ENCODE peak calls at places on chromosome 17, in seven cellular contexts. E is HTR-8/SVneo; L is activated T-helper 9 cell treated with anti-CD3 and anti-CD28 coated beads, Interleukin-2, amount 50 U/mL, for 16 hours; H is CD8-positive, alpha-beta T cell; Y is kidney; T is pulmonary artery endothelial cell; S is hepatic stellate cell. U is an unnamed sample.

GRCh38 chr17:75535119-75535537 is 9.6 kb downstream of the LLGL2 start:
- DNase-seq in H (peak), S (no peak), T (no peak), Y (no peak), E (no peak), L (peak), U (no peak)

GRCh38 chr17:10631048-10631700 is 25.9 kb downstream of the MYH3 start:
- DNase-seq in T (no peak), Y (no peak), L (no peak), S (peak), E (peak), H (peak), U (no peak)

GRCh38 chr17:2050246-2050866 is 4.5 kb upstream of the HIC1 start:
- DNase-seq in H (peak), T (no peak), E (no peak), L (peak), S (peak), Y (peak), U (peak)

GRCh38 chr17:41539979-41540701 is 12.0 kb upstream of the KRT19 start:
- DNase-seq in L (no peak), E (no peak), S (no peak), H (no peak), Y (no peak), T (no peak), U (no peak)

GRCh38 chr17:74024871-74025531 is 178.5 kb upstream of the RPL38 start:
- DNase-seq in E (no peak), H (no peak), S (no peak), Y (no peak), T (no peak), L (no peak), U (no peak)

GRCh38 chr17:68861602-68862001 is 93.6 kb downstream of the ABCA8 start:
- DNase-seq in L (no peak), H (no peak), Y (no peak), E (no peak), T (peak), S (no peak), U (no peak)

GRCh38 chr17:80970044-80970761 is 21.4 kb upstream of the CHMP6 start:
- DNase-seq in H (peak), E (peak), Y (no peak), L (no peak), T (no peak), S (peak), U (peak)

GRCh38 chr17:9529033-9529748 is 46.4 kb downstream of the STX8 start:
- DNase-seq in S (peak), H (no peak), L (no peak), Y (no peak), E (peak), T (no peak), U (no peak)

GRCh38 chr17:48194097-48194550 is 86.6 kb downstream of the SNX11 start:
- DNase-seq in H (no peak), S (no peak), Y (no peak), T (no peak), E (peak), L (no peak), U (no peak)

GRCh38 chr17:58303981-58304734 is 23.4 kb upstream of the MPO start:
- DNase-seq in T (no peak), E (peak), H (peak), S (peak), L (peak), Y (peak), U (peak)

GRCh38 chr17:48760411-48760810 is 31.9 kb upstream of the HOXB13 start:
- DNase-seq in L (no peak), H (no peak), Y (peak), S (no peak), E (no peak), T (no peak), U (no peak)

GRCh38 chr17:64281962-64282752 is 19.1 kb upstream of the TEX2 start:
- DNase-seq in L (peak), Y (no peak), S (peak), T (peak), H (peak), E (peak), U (peak)

GRCh38 chr17:72049914-72050313 is 70.9 kb upstream of the SOX9 start:
- DNase-seq in L (no peak), E (no peak), T (no peak), Y (no peak), H (no peak), S (no peak), U (no peak)

GRCh38 chr17:51734462-51734861 is 424.1 kb downstream of the CA10 start:
- DNase-seq in E (no peak), L (no peak), T (no peak), Y (no peak), H (no peak), S (no peak), U (no peak)

GRCh38 chr17:27569884-27570577 is 61.0 kb upstream of the LGALS9 start:
- DNase-seq in T (no peak), L (no peak), S (no peak), H (no peak), Y (peak), E (no peak), U (no peak)

GRCh38 chr17:8894673-8895578 is 27.5 kb upstream of the PIK3R6 start:
- DNase-seq in H (peak), L (no peak), S (peak), T (peak), E (peak), Y (no peak), U (peak)

GRCh38 chr17:76138234-76138895 is 2.7 kb downstream of the FOXJ1 start:
- DNase-seq in S (no peak), E (no peak), T (no peak), Y (peak), H (no peak), L (no peak), U (peak)

GRCh38 chr17:28145348-28145747 is 102.9 kb downstream of the NLK start:
- DNase-seq in Y (no peak), H (no peak), E (peak), L (no peak), T (no peak), S (peak), U (no peak)

GRCh38 chr17:1078831-1079561 is 82.1 kb downstream of the TIMM22 start:
- DNase-seq in L (no peak), T (no peak), H (no peak), Y (peak), S (no peak), E (no peak), U (no peak)

GRCh38 chr17:81821603-81822311 is 11.3 kb downstream of the MCRIP1 start:
- DNase-seq in L (no peak), E (peak), T (peak), S (peak), H (no peak), Y (peak), U (peak)

U was measured in body of pancreas.